ENCODE peak calls at places on chromosomes 5 and 9, in seven cellular contexts. Y is heart right ventricle, U is astrocyte of the spinal cord, V is NB4, G is BJ, X is kidney epithelial cell, P is AG10803. F is an unnamed sample.
A peak's percentile ranks its signal among the peaks of the same experiment; 100 is the strongest.

GRCh38 chr9:120412425-120412951 is 167.5 kb downstream of the CDK5RAP2 start:
- DNase-seq in U (peak; percentile 63), Y (no peak), G (peak; percentile 69), X (no peak), P (peak; percentile 81), V (no peak), F (peak; percentile 82)

GRCh38 chr9:93005876-93006275 is 52.6 kb upstream of the SUSD3 start:
- DNase-seq in X (no peak), Y (no peak), V (no peak), U (no peak), P (no peak), G (no peak), F (no peak)

GRCh38 chr5:126376443-126376842 is 46.8 kb upstream of the GRAMD2B start:
- DNase-seq in G (no peak), U (no peak), Y (no peak), V (no peak), P (peak; percentile 27), X (no peak), F (no peak)

GRCh38 chr5:108753331-108753730 is 5.6 kb downstream of the FER start:
- DNase-seq in Y (no peak), X (no peak), G (no peak), U (peak; percentile 38), P (peak; percentile 50), V (no peak), F (peak; percentile 57)

GRCh38 chr5:9431496-9432258 is 114.2 kb downstream of the SEMA5A start:
- DNase-seq in P (no peak), G (no peak), X (no peak), Y (no peak), V (no peak), U (no peak), F (peak; percentile 21)

GRCh38 chr5:8093669-8094068 is 224.7 kb downstream of the MTRR start:
- DNase-seq in U (no peak), P (no peak), G (no peak), V (no peak), Y (no peak), X (no peak), F (no peak)

GRCh38 chr5:180831139-180832080 is 28.8 kb upstream of the MGAT1 start:
- DNase-seq in Y (peak; percentile 88), V (peak; percentile 84), U (peak; percentile 70), G (peak; percentile 11), X (no peak), P (peak; percentile 61), F (peak; percentile 70)

GRCh38 chr9:87063883-87064282 is 116.6 kb upstream of the GAS1 start:
- DNase-seq in X (no peak), U (no peak), G (no peak), Y (no peak), P (peak; percentile 92), V (no peak), F (peak; percentile 72)

GRCh38 chr9:128168731-128169308 is 8.8 kb downstream of the BBLN start:
- DNase-seq in Y (no peak), G (no peak), U (no peak), P (no peak), X (no peak), V (no peak), F (no peak)

GRCh38 chr9:110742741-110743371 is 74.3 kb downstream of the MUSK start:
- DNase-seq in V (no peak), U (peak; percentile 95), G (no peak), Y (no peak), X (no peak), P (peak; percentile 80), F (peak; percentile 92)

GRCh38 chr9:113293285-113293874 is 9.8 kb downstream of the RNF183 start:
- DNase-seq in Y (no peak), G (peak; percentile 47), P (peak; percentile 83), X (no peak), U (no peak), V (no peak), F (peak; percentile 17)

GRCh38 chr5:159851053-159851452 is 65.2 kb upstream of the ADRA1B start:
- DNase-seq in Y (no peak), G (no peak), X (no peak), V (no peak), P (no peak), U (peak; percentile 40), F (no peak)

GRCh38 chr5:30581198-30581925 is 612.1 kb upstream of the CDH6 start:
- DNase-seq in V (no peak), P (no peak), G (no peak), Y (no peak), U (peak; percentile 83), X (no peak), F (peak; percentile 30)

GRCh38 chr9:108093773-108094675 is 604.5 kb upstream of the KLF4 start:
- DNase-seq in U (peak; percentile 89), Y (no peak), V (no peak), X (peak; percentile 93), P (no peak), G (no peak), F (peak; percentile 35)

GRCh38 chr9:73172811-73173210 is 21.1 kb downstream of the ANXA1 start:
- DNase-seq in G (no peak), Y (no peak), P (no peak), V (no peak), X (no peak), U (no peak), F (no peak)

GRCh38 chr5:168877132-168877895 is 298.1 kb upstream of the PANK3 start:
- DNase-seq in G (no peak), V (no peak), U (no peak), X (no peak), Y (no peak), P (no peak), F (no peak)

GRCh38 chr9:90024419-90024818 is 419.6 kb downstream of the GADD45G start:
- DNase-seq in U (no peak), V (no peak), X (no peak), Y (no peak), P (no peak), G (no peak), F (no peak)

GRCh38 chr5:142670811-142671210 is 15.1 kb downstream of the FGF1 start:
- DNase-seq in P (peak; percentile 57), X (no peak), U (no peak), Y (no peak), G (no peak), V (no peak), F (no peak)
- H3K4me3 ChIP-seq in P (no peak overlapping the region), X (no peak overlapping the region), U (no peak overlapping the region), Y (no peak overlapping the region), G (no peak overlapping the region), V (no peak overlapping the region), F (no peak overlapping the region)

DNA sequence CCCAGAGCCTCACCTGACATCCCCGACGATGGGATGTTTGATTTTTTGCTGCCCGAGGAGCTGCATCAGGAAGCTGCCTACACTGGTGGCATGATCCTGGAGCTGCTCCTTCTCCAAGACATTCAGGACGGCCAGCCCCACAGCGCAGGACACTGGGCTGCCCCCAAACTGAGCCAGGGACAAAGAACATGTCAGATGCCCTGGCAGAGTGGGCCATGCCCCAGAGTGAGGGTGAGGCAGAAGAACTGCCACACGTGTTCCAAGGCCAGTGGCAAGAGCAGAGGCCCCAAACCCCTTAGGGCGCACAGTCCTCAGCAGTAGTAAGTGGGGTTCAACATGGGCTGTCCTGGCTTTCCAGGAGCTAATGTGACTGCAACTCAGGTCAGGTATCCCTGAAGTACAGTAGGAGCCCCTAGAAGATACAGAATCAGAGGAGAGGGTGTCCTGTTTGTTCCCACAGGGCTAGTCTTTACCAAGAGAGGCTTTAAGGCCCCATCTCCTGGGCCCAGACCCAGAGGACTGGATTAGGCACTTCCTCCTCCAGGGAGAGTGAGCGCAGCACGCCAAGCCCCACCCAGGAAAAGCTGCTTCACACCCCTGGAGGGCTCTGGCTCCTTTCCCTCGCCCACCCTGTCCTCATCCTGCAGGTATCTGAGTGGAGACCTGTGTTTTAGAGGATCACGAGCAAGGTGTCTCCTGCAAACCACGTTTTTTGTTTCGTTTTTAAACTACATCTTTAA is 11.1 kb downstream of the HNRNPAB start:
- DNase-seq in U (no peak), X (no peak), V (peak; percentile 44), Y (no peak), G (no peak), P (no peak), F (no peak)
- TF ChIP-seq CTCF in U (no peak), X (no peak), V (no peak), Y (no peak), G (no peak), P (no peak), F (no peak)

GRCh38 chr9:104969116-104969515 is 41.2 kb upstream of the ABCA1 start:
- DNase-seq in Y (no peak), G (no peak), X (no peak), P (no peak), V (no peak), U (no peak), F (no peak)
- H3K4me3 ChIP-seq in Y (peak overlapping the region; percentile 69), G (no peak overlapping the region), X (no peak overlapping the region), P (no peak overlapping the region), V (peak overlapping the region; percentile 83), U (no peak overlapping the region), F (no peak overlapping the region)

DNA sequence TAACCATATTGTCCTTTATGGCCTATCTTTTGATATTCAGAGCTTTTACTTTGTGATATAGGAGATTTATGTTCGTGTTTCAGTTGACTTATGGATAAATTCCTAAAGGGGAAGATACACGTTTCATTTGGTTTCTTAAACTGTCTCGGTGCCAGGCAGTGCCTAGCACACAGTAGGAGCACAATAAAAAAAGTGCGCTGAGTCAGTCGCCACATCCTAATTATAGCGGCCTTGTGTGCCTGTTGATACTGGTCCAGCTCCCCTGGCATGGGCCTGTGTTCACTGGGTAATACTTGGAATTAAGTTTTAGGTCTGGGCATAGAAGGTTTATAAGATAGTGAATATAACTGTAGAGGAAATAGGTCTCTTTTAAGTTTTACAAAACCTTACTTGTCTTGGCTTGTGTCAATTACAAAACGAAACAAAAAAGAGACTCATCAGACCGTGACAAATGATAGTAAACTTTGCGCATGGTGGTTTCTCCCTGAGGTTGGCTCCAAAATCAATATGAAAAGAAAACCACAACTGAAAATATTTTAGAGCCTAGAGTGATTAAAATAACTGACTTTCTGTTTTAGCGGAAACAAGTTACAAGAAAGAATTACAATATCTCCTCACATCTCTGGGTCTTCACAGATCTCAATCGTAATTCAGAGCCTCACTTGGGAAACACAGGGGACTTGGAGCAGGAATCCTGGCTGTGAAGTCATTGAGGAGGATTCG is 84.8 kb downstream of the MVB12B start:
- DNase-seq in X (peak; percentile 25), U (peak; percentile 74), V (no peak), P (peak; percentile 55), Y (no peak), G (no peak), F (no peak)
- TF ChIP-seq CTCF in X (no peak), U (no peak), V (no peak), P (no peak), Y (no peak), G (no peak), F (no peak)

GRCh38 chr5:51378415-51378777 is 4.9 kb upstream of the ISL1 start:
- DNase-seq in U (no peak), P (no peak), G (no peak), V (no peak), X (no peak), Y (no peak), F (no peak)

GRCh38 chr5:51377151-51378060 is 5.8 kb upstream of the ISL1 start:
- DNase-seq in V (no peak), P (no peak), U (no peak), X (no peak), Y (no peak), G (no peak), F (no peak)

GRCh38 chr5:51378778-51379652 is 4.2 kb upstream of the ISL1 start:
- DNase-seq in X (no peak), G (no peak), Y (no peak), U (peak; percentile 19), P (no peak), V (no peak), F (no peak)

GRCh38 chr5:51376504-51376903 is 6.7 kb upstream of the ISL1 start:
- DNase-seq in U (no peak), P (no peak), V (no peak), Y (no peak), X (no peak), G (no peak), F (no peak)

GRCh38 chr5:51378061-51378409 is 5.2 kb upstream of the ISL1 start:
- DNase-seq in V (no peak), U (no peak), Y (no peak), X (no peak), G (no peak), P (no peak), F (no peak)
- H3K4me3 ChIP-seq in V (no peak overlapping the region), U (no peak overlapping the region), Y (no peak overlapping the region), X (no peak overlapping the region), G (no peak overlapping the region), P (no peak overlapping the region), F (no peak overlapping the region)